ENCODE peak calls at places on chromosomes 6 and 20, in four cellular contexts. I is H1, V is WTC11, O is HepG2. N is an unnamed sample.
A peak's percentile ranks its signal among the peaks of the same experiment; 100 is the strongest.

GRCh38 chr20:57291003-57291402 is 24.6 kb upstream of the BMP7 start:
- DNase-seq in I (peak; percentile 71), V (peak; percentile 66), O (no peak), N (no peak)

GRCh38 chr20:31870703-31871601 is 518 bp downstream of the TTLL9 start:
- DNase-seq in I (peak; percentile 48), V (no peak), O (no peak), N (no peak)

GRCh38 chr20:15706719-15707118 is 866.5 kb downstream of the KIF16B start:
- DNase-seq in I (no peak), V (no peak), O (no peak), N (no peak)

GRCh38 chr20:62953167-62953838 is 794 bp downstream of the SLC17A9 start:
- DNase-seq in I (peak; percentile 68), V (no peak), O (no peak), N (no peak)

GRCh38 chr6:26022166-26022510 is 59.5 kb downstream of the TRIM38 start:
- DNase-seq in I (no peak), V (no peak), O (no peak), N (peak; percentile 71)

GRCh38 chr6:108119212-108120141 is 44.9 kb upstream of the OSTM1 start:
- DNase-seq in I (peak; percentile 83), V (peak; percentile 69), O (no peak), N (no peak)

GRCh38 chr6:31713465-31713864 is 1.7 kb upstream of the LY6G6D start:
- DNase-seq in I (no peak), V (no peak), O (no peak), N (no peak)

GRCh38 chr6:88047510-88048150 is at the start of gene SPACA1:
- DNase-seq in I (no peak), V (peak; percentile 16), O (no peak), N (no peak)

GRCh38 chr6:75842732-75843131 is 93.7 kb downstream of the MYO6 start:
- DNase-seq in I (no peak), V (no peak), O (no peak), N (no peak)

GRCh38 chr6:165571068-165571682 is 91.9 kb downstream of the PDE10A start:
- DNase-seq in I (no peak), V (no peak), O (no peak), N (no peak)

GRCh38 chr6:133244502-133244901 is 3.3 kb downstream of the EYA4 start:
- DNase-seq in I (no peak), V (no peak), O (no peak), N (no peak)

GRCh38 chr20:55830124-55830828 is 175.0 kb downstream of the CBLN4 start:
- DNase-seq in I (no peak), V (no peak), O (no peak), N (no peak)

GRCh38 chr6:165729307-165729936 is 66.4 kb upstream of the PDE10A start:
- DNase-seq in I (peak; percentile 84), V (peak; percentile 71), O (peak; percentile 13), N (peak; percentile 6)

GRCh38 chr6:27161946-27162603 is 85.4 kb upstream of the PRSS16 start:
- DNase-seq in I (peak; percentile 62), V (no peak), O (peak; percentile 27), N (peak; percentile 62)

GRCh38 chr6:127343753-127344659 is 597 bp upstream of the ECHDC1 start:
- DNase-seq in I (no peak), V (no peak), O (peak; percentile 25), N (no peak)

GRCh38 chr6:111978826-111979225 is 75.1 kb upstream of the CCN6 start:
- DNase-seq in I (no peak), V (no peak), O (no peak), N (no peak)

GRCh38 chr6:114987281-114987680 is 644.5 kb upstream of the HS3ST5 start:
- DNase-seq in I (no peak), V (no peak), O (no peak), N (no peak)

GRCh38 chr6:126268087-126268486 is 71.8 kb upstream of the CENPW start:
- DNase-seq in I (no peak), V (no peak), O (no peak), N (no peak)

GRCh38 chr6:134080171-134080795 is 27.9 kb upstream of the SLC2A12 start:
- DNase-seq in I (no peak), V (no peak), O (no peak), N (no peak)

GRCh38 chr6:144248470-144249301 is 36.4 kb upstream of the UTRN start:
- DNase-seq in I (no peak), V (no peak), O (no peak), N (no peak)

GRCh38 chr20:24735263-24735662 is 213.8 kb upstream of the CST7 start:
- DNase-seq in I (peak; percentile 39), V (no peak), O (no peak), N (no peak)

GRCh38 chr20:4713401-4713800 is 8.3 kb upstream of the PRND start:
- DNase-seq in I (no peak), V (no peak), O (no peak), N (peak; percentile 79)

GRCh38 chr20:34083137-34083536 is 28.9 kb downstream of the EIF2S2 start:
- DNase-seq in I (no peak), V (no peak), O (no peak), N (no peak)

GRCh38 chr6:2977799-2978558 is 6.6 kb upstream of the SERPINB6 start:
- DNase-seq in I (no peak), V (no peak), O (no peak), N (no peak)

GRCh38 chr6:42692151-42692911 is 30.1 kb downstream of the PRPH2 start:
- DNase-seq in I (no peak), V (no peak), O (no peak), N (peak; percentile 64)

GRCh38 chr20:17648306-17648646 is 33.8 kb downstream of the RRBP1 start:
- DNase-seq in I (no peak), V (no peak), O (no peak), N (no peak)

GRCh38 chr6:163443985-163444553 is 29.6 kb downstream of the QKI start:
- DNase-seq in I (no peak), V (no peak), O (peak; percentile 20), N (no peak)
- TF ChIP-seq ATF3 in I (no peak), V (no peak), O (no peak), N (no peak)

GRCh38 chr6:49988900-49989299 is 19.5 kb upstream of the DEFB113 start:
- DNase-seq in I (no peak), V (peak; percentile 13), O (no peak), N (no peak)
- TF ChIP-seq ATF3 in I (no peak), V (no peak), O (no peak), N (no peak)

DNA sequence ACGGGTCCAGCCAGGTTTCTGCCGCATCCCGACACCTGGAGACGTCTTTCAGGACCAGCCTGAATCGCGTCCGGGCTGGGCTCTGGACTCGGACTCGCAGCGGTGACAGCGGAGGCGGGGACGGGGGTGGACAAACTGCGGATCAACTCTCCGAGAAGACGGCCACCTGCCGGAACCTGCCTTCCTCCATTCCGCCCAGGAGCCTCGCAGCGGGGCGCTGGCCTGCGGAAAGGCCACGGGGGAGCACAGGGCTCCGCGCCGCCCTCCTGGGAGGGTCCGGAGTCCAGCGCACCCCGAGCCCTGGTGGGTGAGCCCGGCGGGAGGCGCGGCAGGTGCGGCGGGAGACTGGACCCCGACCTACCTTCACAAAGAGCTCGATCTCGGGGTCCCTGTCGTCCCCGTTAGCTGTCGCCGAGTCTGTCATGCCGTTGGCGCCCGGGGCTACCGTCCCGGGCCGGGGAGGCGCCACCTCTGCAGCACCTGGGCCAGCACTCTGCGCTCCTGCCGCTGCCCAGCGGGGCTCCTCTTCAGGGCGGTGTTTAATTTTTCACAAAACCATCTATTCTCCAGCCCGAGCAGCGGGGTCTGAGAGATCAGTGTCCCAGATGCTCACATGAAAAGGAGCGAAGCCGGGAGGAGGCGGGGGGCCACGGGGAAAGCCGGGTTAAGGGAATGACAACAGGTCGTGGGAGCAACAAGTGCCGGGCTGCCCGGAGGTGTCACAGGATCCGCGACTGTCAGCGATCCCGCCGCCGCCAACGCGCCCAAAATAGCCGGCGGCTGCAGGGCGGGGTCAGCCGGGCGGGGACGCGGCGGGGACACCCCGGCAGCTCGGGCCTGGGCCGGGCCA is at the start of gene CLIC5:
- DNase-seq in I (peak; percentile 65), V (peak; percentile 43), O (no peak), N (no peak)
- TF ChIP-seq ATF3 in I (no peak), V (no peak), O (no peak), N (no peak)

GRCh38 chr6:40356242-40356910 is 230.8 kb downstream of the LRFN2 start:
- DNase-seq in I (peak; percentile 16), V (no peak), O (no peak), N (no peak)
- TF ChIP-seq ATF3 in I (no peak), V (no peak), O (no peak), N (no peak)

GRCh38 chr6:28235912-28236452 is 10.9 kb downstream of the ZSCAN9 start:
- DNase-seq in I (no peak), V (no peak), O (no peak), N (no peak)
- TF ChIP-seq ATF3 in I (no peak), V (no peak), O (no peak), N (no peak)

GRCh38 chr20:32971703-32972161 is 32.5 kb downstream of the SUN5 start:
- DNase-seq in I (peak; percentile 46), V (no peak), O (no peak), N (no peak)

GRCh38 chr20:32972181-32973076 is 31.8 kb downstream of the SUN5 start:
- DNase-seq in I (peak; percentile 46), V (no peak), O (no peak), N (no peak)

GRCh38 chr20:32970973-32971300 is 33.3 kb downstream of the SUN5 start:
- DNase-seq in I (peak; percentile 43), V (peak; percentile 9), O (no peak), N (no peak)

GRCh38 chr20:32975698-32976674 is 28.2 kb downstream of the SUN5 start:
- DNase-seq in I (peak; percentile 35), V (peak; percentile 5), O (peak; percentile 89), N (no peak)

GRCh38 chr20:32973077-32973717 is 31.0 kb downstream of the SUN5 start:
- DNase-seq in I (peak; percentile 47), V (no peak), O (no peak), N (no peak)
- TF ChIP-seq ATF3 in I (no peak), V (no peak), O (no peak), N (no peak)

GRCh38 chr20:51419236-51419635 is 123.3 kb downstream of the NFATC2 start:
- DNase-seq in I (no peak), V (no peak), O (no peak), N (no peak)

GRCh38 chr20:51420805-51421204 is 121.7 kb downstream of the NFATC2 start:
- DNase-seq in I (no peak), V (no peak), O (no peak), N (no peak)

GRCh38 chr20:51419646-51420045 is 122.9 kb downstream of the NFATC2 start:
- DNase-seq in I (no peak), V (no peak), O (no peak), N (no peak)

GRCh38 chr20:51417745-51418529 is 124.6 kb downstream of the NFATC2 start:
- DNase-seq in I (no peak), V (no peak), O (no peak), N (no peak)

DNA sequence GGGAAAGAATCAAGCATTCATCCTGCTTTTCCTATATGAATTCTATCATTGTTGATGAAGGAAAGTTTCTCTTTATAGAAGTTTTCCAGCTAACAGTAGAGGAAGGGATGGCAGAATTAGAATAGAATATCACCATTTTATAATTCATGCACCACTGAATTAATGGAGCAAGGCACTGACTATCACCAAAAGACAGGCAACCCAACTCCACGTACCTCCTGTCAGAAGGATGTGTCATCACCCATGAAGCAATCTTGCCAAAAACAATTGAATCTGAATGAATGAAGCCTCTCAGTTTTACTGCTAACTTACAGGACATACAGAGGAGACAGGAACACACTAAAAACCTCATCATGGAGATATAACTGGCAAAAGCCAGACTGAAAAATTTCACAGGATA is 122.4 kb downstream of the NFATC2 start:
- DNase-seq in I (no peak), V (no peak), O (no peak), N (no peak)
- TF ChIP-seq ATF3 in I (no peak), V (no peak), O (no peak), N (no peak)

N was measured in HCT116.